ENCODE peak calls at places on chromosomes 13 and 19, in seven cellular contexts. C is activated CD4-positive, alpha-beta T cell treated with anti-CD3 and anti-CD28 coated beads for 36 hours; P is H9; F is cardiac fibroblast; J is effector memory CD8-positive, alpha-beta T cell; I is ovary; Z is cardiac muscle cell. Q is an unnamed sample.
A peak's percentile ranks its signal among the peaks of the same experiment; 100 is the strongest.

GRCh38 chr13:99816321-99816720 is 155.2 kb downstream of the ZIC5 start:
- DNase-seq in C (no peak), P (no peak), F (no peak), J (no peak), I (no peak), Z (no peak), Q (no peak)

GRCh38 chr19:51417107-51417806 is at the start of gene SIGLEC10:
- DNase-seq in C (peak; percentile 73), P (peak; percentile 58), F (no peak), J (no peak), I (no peak), Z (no peak), Q (no peak)

GRCh38 chr19:27741236-27741635 is 1471.7 kb downstream of the UQCRFS1 start:
- DNase-seq in C (no peak), P (peak; percentile 11), F (no peak), J (no peak), I (no peak), Z (no peak), Q (no peak)

GRCh38 chr19:15875075-15875474 is 22.8 kb downstream of the CYP4F2 start:
- DNase-seq in C (no peak), P (no peak), F (no peak), J (no peak), I (no peak), Z (no peak), Q (no peak)

GRCh38 chr13:104310861-104311260 is 1244.6 kb upstream of the SLC10A2 start:
- DNase-seq in C (no peak), P (no peak), F (no peak), J (no peak), I (no peak), Z (no peak), Q (no peak)

GRCh38 chr13:105956891-105957290 is 578.6 kb downstream of the EFNB2 start:
- DNase-seq in C (no peak), P (no peak), F (no peak), J (no peak), I (no peak), Z (no peak), Q (no peak)

GRCh38 chr13:56558698-56559320 is 581.9 kb upstream of the PRR20A start:
- DNase-seq in C (no peak), P (no peak), F (no peak), J (no peak), I (no peak), Z (no peak), Q (no peak)

GRCh38 chr19:13347351-13347750 is 158.9 kb downstream of the CACNA1A start:
- DNase-seq in C (no peak), P (no peak), F (no peak), J (no peak), I (no peak), Z (no peak), Q (no peak)

GRCh38 chr13:25971499-25972145 is 80.2 kb downstream of the SHISA2 start:
- DNase-seq in C (peak; percentile 61), P (no peak), F (no peak), J (peak; percentile 21), I (no peak), Z (no peak), Q (peak; percentile 48)

GRCh38 chr19:2775556-2776430 is 7.3 kb downstream of the SGTA start:
- DNase-seq in C (peak; percentile 88), P (no peak), F (peak; percentile 39), J (peak; percentile 37), I (peak; percentile 48), Z (no peak), Q (peak; percentile 51)

GRCh38 chr19:2266183-2266993 is 10.2 kb upstream of the JSRP1 start:
- DNase-seq in C (peak; percentile 73), P (no peak), F (peak; percentile 89), J (no peak), I (peak; percentile 75), Z (no peak), Q (no peak)

GRCh38 chr19:2488942-2489731 is 13.2 kb downstream of the GADD45B start:
- DNase-seq in C (peak; percentile 23), P (no peak), F (peak; percentile 74), J (no peak), I (no peak), Z (peak; percentile 93), Q (no peak)

GRCh38 chr19:18291590-18292459 is 10.4 kb upstream of the JUND start:
- DNase-seq in C (peak; percentile 96), P (peak; percentile 81), F (peak; percentile 89), J (peak; percentile 67), I (peak; percentile 95), Z (peak; percentile 85), Q (peak; percentile 73)

GRCh38 chr13:112956516-112957294 is 12.3 kb upstream of the MCF2L start:
- DNase-seq in C (no peak), P (no peak), F (no peak), J (no peak), I (no peak), Z (no peak), Q (no peak)

GRCh38 chr13:44651724-44652123 is 75.6 kb upstream of the TSC22D1 start:
- DNase-seq in C (no peak), P (no peak), F (no peak), J (no peak), I (no peak), Z (no peak), Q (no peak)

GRCh38 chr19:44745386-44745831 is 3.1 kb upstream of the BCL3 start:
- DNase-seq in C (no peak), P (peak; percentile 62), F (peak; percentile 93), J (no peak), I (peak; percentile 86), Z (no peak), Q (no peak)

GRCh38 chr19:38037151-38037611 is 130.2 kb downstream of the SIPA1L3 start:
- DNase-seq in C (no peak), P (no peak), F (no peak), J (no peak), I (no peak), Z (peak; percentile 36), Q (no peak)

Q was measured in CD4-positive, alpha-beta memory T cell.